ENCODE peak calls at places on chromosomes 7 and 10, in four cellular contexts. Z is GM23248; Y is esophagus squamous epithelium; G is CD8-positive, alpha-beta memory T cell. S is an unnamed sample.

GRCh38 chr7:28729276-28729675 is 228.9 kb downstream of the TRIL start:
- DNase-seq in Z (peak; percentile 53), Y (no peak), G (no peak), S (no peak)

GRCh38 chr7:71871446-71871845 is 540.7 kb downstream of the CALN1 start:
- DNase-seq in Z (no peak), Y (no peak), G (no peak), S (no peak)

GRCh38 chr7:129438839-129439640 is 4.8 kb downstream of the STRIP2 start:
- DNase-seq in Z (peak; percentile 70), Y (no peak), G (no peak), S (no peak)

GRCh38 chr7:129348023-129348740 is 86.0 kb upstream of the STRIP2 start:
- DNase-seq in Z (no peak), Y (no peak), G (no peak), S (no peak)

GRCh38 chr10:93837783-93838677 is 55.7 kb upstream of the SLC35G1 start:
- DNase-seq in Z (no peak), Y (no peak), G (no peak), S (no peak)

GRCh38 chr10:22319559-22320558 is 1.0 kb upstream of the BMI1 start:
- DNase-seq in Z (peak; percentile 45), Y (no peak), G (no peak), S (no peak)

GRCh38 chr7:121484089-121484763 is 88.1 kb upstream of the FAM3C start:
- DNase-seq in Z (no peak), Y (no peak), G (no peak), S (no peak)

GRCh38 chr10:104026762-104027161 is 58.9 kb downstream of the COL17A1 start:
- DNase-seq in Z (no peak), Y (no peak), G (no peak), S (no peak)

GRCh38 chr10:119251315-119251708 is 43.9 kb downstream of the GRK5 start:
- DNase-seq in Z (peak; percentile 93), Y (no peak), G (no peak), S (no peak)

GRCh38 chr7:12685550-12685949 is 1.9 kb upstream of the ARL4A start:
- DNase-seq in Z (peak; percentile 73), Y (no peak), G (no peak), S (no peak)

GRCh38 chr7:147413243-147413642 is 1177.3 kb upstream of the C7orf33 start:
- DNase-seq in Z (no peak), Y (no peak), G (no peak), S (no peak)

GRCh38 chr7:3991771-3992231 is 690.3 kb upstream of the FOXK1 start:
- DNase-seq in Z (no peak), Y (no peak), G (no peak), S (no peak)

DNA sequence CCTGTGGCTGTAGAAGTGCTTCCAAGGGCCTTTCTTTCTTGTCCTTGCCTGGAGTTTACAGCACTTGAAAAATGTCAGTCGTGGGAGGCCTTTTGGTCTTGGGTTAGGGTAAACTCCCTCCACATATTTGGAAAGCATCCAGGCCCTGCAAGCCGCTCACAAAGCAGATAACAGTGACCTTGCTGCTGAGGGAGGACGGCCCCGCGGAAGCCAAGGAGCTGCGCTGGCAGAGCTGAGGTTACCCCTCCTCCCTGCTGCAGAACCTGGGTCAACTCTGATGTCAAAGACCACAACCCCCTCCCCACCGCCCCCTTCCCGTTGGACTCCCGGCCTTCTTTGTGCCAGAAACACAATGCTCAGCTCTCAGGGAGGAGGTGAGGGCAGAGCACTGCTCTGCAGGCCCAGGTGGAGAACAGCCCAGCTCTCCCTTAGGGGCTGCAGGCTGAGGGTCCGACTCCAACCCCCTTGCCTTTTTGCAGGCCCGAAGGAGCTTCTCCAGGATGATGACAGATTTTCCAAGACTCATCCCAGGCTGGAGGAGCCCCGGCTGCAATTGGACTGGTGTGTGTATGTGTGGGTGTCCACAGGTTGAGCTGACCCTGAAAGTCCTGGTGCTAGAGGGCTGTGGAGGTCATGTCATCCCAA is 957.6 kb upstream of the ZNF722 start:
- DNase-seq in Z (no peak), Y (no peak), G (no peak), S (no peak)
- H3K9me3 ChIP-seq in Z (no peaks in the 10 kb centered on the region), Y (no peaks in the 10 kb centered on the region), G (no peaks in the 10 kb centered on the region), S (peaks cover 3% of the 10 kb centered on the region)

GRCh38 chr7:64078699-64078994 is 33.4 kb downstream of the ZNF727 start:
- DNase-seq in Z (no peak), Y (no peak), G (no peak), S (no peak)
- H3K9me3 ChIP-seq in Z (peaks cover 5% of the 10 kb centered on the region), Y (peaks cover 98% of the 10 kb centered on the region), G (peaks cover 54% of the 10 kb centered on the region), S (peaks cover 17% of the 10 kb centered on the region)

DNA sequence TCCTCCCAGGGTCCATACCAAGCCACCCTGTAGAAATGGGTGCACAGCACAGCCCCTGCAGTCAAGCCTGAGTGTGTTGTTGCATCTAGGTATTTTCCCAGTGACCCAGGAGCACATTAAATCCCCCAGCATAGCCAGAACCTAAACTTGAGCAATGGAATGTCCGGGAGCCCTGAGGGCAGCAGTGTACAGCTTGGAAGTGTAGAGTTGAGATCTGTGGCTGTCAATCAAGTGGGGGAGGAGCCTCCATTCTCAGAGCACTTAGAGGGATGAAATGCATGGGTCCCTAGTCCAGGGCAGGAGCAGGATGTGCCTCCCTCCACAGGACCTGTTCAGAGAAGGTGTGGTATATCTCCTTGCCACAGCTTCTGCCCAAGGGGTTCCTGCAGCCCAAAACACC is 885.1 kb downstream of the CCSER2 start:
- DNase-seq in Z (no peak), Y (no peak), G (no peak), S (no peak)
- H3K9me3 ChIP-seq in Z (peaks cover 5% of the 10 kb centered on the region), Y (no peaks in the 10 kb centered on the region), G (no peaks in the 10 kb centered on the region), S (no peaks in the 10 kb centered on the region)

GRCh38 chr10:81806842-81807241 is 68.2 kb upstream of the NRG3 start:
- DNase-seq in Z (no peak), Y (no peak), G (no peak), S (no peak)
- H3K9me3 ChIP-seq in Z (no peaks in the 10 kb centered on the region), Y (no peaks in the 10 kb centered on the region), G (no peaks in the 10 kb centered on the region), S (no peaks in the 10 kb centered on the region)

GRCh38 chr10:28137907-28138880 is 139.3 kb upstream of the ODAD2 start:
- DNase-seq in Z (peak; percentile 83), Y (no peak), G (no peak), S (no peak)
- H3K9me3 ChIP-seq in Z (no peaks in the 10 kb centered on the region), Y (peaks cover 11% of the 10 kb centered on the region), G (peaks cover 6% of the 10 kb centered on the region), S (peaks cover 9% of the 10 kb centered on the region)

DNA sequence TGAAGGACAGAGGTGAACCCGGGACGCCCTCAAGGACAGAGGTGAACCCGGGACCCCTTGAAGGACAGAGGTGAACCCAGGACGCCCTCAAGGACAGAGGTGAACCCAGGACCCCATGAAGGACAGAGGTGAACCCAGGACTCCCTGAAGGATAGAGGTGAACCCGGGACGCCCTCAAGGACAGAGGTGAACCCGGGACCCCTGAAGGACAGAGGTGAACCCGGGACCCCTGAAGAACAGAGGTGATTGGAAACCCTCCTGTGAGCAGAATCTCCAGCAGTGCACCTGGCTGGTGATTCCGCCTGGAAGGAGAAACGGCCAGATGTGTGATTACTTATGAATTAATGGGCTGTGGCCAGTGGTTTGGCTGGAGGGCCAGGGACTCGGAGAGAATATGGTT is 272.3 kb downstream of the PTPRN2 start:
- DNase-seq in Z (no peak), Y (no peak), G (no peak), S (no peak)
- H3K9me3 ChIP-seq in Z (no peaks in the 10 kb centered on the region), Y (no peaks in the 10 kb centered on the region), G (no peaks in the 10 kb centered on the region), S (peaks cover 2% of the 10 kb centered on the region)

S was measured in T-helper 17 cell.